ENCODE peak calls at places on chromosomes 6 and 20, in seven cellular contexts. X is transverse colon, Q is WTC11, P is ovary, B is mesothelial cell of epicardium, L is astrocyte of the cerebellum, T is neural crest cell. Y is an unnamed sample.

GRCh38 chr20:61092199-61092598 is 159.9 kb upstream of the CDH4 start:
- DNase-seq in X (no peak), Q (no peak), P (no peak), B (no peak), L (no peak), T (peak), Y (no peak)

GRCh38 chr20:58374906-58375760 is 13.9 kb upstream of the VAPB start:
- DNase-seq in X (no peak), Q (peak), P (no peak), B (no peak), L (peak), T (no peak), Y (no peak)

GRCh38 chr6:9121551-9121950 is 686.2 kb upstream of the SLC35B3 start:
- DNase-seq in X (no peak), Q (no peak), P (no peak), B (no peak), L (no peak), T (no peak), Y (no peak)

GRCh38 chr6:89921691-89922090 is 27.4 kb downstream of the GJA10 start:
- DNase-seq in X (no peak), Q (no peak), P (no peak), B (no peak), L (no peak), T (no peak), Y (no peak)

GRCh38 chr6:31243508-31243907 is 28.4 kb downstream of the HLA-C start:
- DNase-seq in X (no peak), Q (no peak), P (no peak), B (no peak), L (no peak), T (no peak), Y (no peak)

GRCh38 chr20:2946988-2947961 is 74.0 kb downstream of the PTPRA start:
- DNase-seq in X (no peak), Q (no peak), P (no peak), B (no peak), L (peak), T (peak), Y (no peak)

GRCh38 chr20:58651823-58652605 is 931 bp downstream of the STX16 start:
- DNase-seq in X (peak), Q (peak), P (peak), B (no peak), L (no peak), T (no peak), Y (no peak)

GRCh38 chr6:92231220-92231701 is 1188.1 kb downstream of the EPHA7 start:
- DNase-seq in X (no peak), Q (no peak), P (no peak), B (no peak), L (no peak), T (no peak), Y (no peak)

GRCh38 chr20:4297141-4297826 is 281.9 kb upstream of the RNF24 start:
- DNase-seq in X (no peak), Q (no peak), P (no peak), B (no peak), L (no peak), T (no peak), Y (no peak)

GRCh38 chr20:52454660-52455059 is 263.1 kb upstream of the ZFP64 start:
- DNase-seq in X (no peak), Q (no peak), P (no peak), B (no peak), L (peak), T (no peak), Y (no peak)

GRCh38 chr6:134720353-134721094 is 229.4 kb downstream of the ALDH8A1 start:
- DNase-seq in X (no peak), Q (no peak), P (no peak), B (no peak), L (no peak), T (no peak), Y (no peak)

GRCh38 chr6:119351005-119351394 is 1.4 kb upstream of the MAN1A1 start:
- DNase-seq in X (no peak), Q (no peak), P (no peak), B (no peak), L (peak), T (no peak), Y (no peak)

GRCh38 chr20:33394718-33395117 is 6.6 kb downstream of the CDK5RAP1 start:
- DNase-seq in X (no peak), Q (no peak), P (no peak), B (no peak), L (no peak), T (no peak), Y (no peak)
- TF ChIP-seq CTCF in X (no peak), Q (no peak), P (no peak), B (no peak), L (no peak), T (no peak), Y (peak)

DNA sequence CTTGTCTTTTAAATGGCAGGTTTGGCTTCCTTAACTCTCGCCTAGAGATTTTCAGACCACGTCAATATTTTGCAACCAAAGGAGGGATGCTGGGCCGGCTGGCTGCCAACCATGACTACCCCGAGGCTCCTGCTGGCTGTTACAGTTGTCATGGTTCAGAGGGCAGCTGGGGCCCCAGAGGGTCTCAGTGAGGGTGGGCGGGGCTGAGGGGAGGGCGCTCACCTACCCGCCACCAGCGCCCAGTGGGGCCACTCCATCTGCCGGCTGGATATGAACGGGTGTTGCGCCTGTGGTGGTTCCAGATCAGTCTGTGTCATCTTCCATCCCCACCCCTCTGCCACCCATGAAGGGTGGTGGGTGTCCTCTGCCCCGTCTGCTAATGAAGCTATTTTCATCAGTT is 12.3 kb downstream of the GPR31 start:
- DNase-seq in X (no peak), Q (no peak), P (no peak), B (no peak), L (no peak), T (no peak), Y (no peak)
- TF ChIP-seq CTCF in X (no peak), Q (no peak), P (no peak), B (no peak), L (no peak), T (no peak), Y (no peak)

GRCh38 chr6:140893432-140893831 is 1239.3 kb upstream of the GJE1 start:
- DNase-seq in X (no peak), Q (peak), P (no peak), B (no peak), L (no peak), T (no peak), Y (no peak)
- TF ChIP-seq CTCF in X (no peak), Q (no peak), P (no peak), B (no peak), L (no peak), T (no peak), Y (no peak)

DNA sequence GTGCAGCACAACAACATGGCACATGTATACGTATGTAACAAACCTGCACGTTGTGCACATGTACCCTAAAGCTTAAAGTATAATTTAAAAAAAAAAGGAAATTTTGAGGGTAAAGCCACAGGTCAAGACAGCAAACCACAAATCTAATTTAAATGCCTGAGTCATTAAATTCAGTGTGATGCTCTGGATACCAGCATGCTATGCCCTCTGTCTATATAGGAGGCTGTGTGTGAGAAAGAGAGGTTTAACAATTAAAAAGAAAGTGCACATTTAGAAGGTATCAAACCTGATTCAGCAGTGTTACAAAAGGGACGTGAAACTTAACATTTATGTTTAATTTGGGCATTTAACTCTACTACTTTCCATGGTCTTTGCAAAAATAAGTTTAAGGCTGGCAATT is 276.3 kb downstream of the ADGRB3 start:
- DNase-seq in X (no peak), Q (no peak), P (no peak), B (no peak), L (no peak), T (no peak), Y (no peak)
- TF ChIP-seq CTCF in X (no peak), Q (no peak), P (no peak), B (no peak), L (no peak), T (no peak), Y (no peak)

GRCh38 chr6:141394565-141395051 is 738.1 kb upstream of the GJE1 start:
- DNase-seq in X (no peak), Q (no peak), P (no peak), B (no peak), L (no peak), T (no peak), Y (no peak)
- TF ChIP-seq CTCF in X (no peak), Q (no peak), P (no peak), B (no peak), L (no peak), T (no peak), Y (no peak)

GRCh38 chr20:63572788-63573738 is 976 bp downstream of the HELZ2 start:
- DNase-seq in X (no peak), Q (peak), P (no peak), B (no peak), L (no peak), T (no peak), Y (no peak)
- TF ChIP-seq CTCF in X (no peak), Q (no peak), P (no peak), B (peak), L (peak), T (peak), Y (peak)

GRCh38 chr6:143058987-143059386 is 1.7 kb upstream of the AIG1 start:
- DNase-seq in X (no peak), Q (no peak), P (no peak), B (no peak), L (no peak), T (no peak), Y (peak)

GRCh38 chr6:143059616-143060353 is 904 bp upstream of the AIG1 start:
- DNase-seq in X (peak), Q (no peak), P (no peak), B (no peak), L (peak), T (no peak), Y (peak)

GRCh38 chr6:143061597-143062385 is 1.1 kb downstream of the AIG1 start:
- DNase-seq in X (no peak), Q (no peak), P (no peak), B (no peak), L (no peak), T (no peak), Y (no peak)

GRCh38 chr6:143060806-143061596 is at the start of gene AIG1:
- DNase-seq in X (no peak), Q (peak), P (peak), B (peak), L (no peak), T (peak), Y (peak)

DNA sequence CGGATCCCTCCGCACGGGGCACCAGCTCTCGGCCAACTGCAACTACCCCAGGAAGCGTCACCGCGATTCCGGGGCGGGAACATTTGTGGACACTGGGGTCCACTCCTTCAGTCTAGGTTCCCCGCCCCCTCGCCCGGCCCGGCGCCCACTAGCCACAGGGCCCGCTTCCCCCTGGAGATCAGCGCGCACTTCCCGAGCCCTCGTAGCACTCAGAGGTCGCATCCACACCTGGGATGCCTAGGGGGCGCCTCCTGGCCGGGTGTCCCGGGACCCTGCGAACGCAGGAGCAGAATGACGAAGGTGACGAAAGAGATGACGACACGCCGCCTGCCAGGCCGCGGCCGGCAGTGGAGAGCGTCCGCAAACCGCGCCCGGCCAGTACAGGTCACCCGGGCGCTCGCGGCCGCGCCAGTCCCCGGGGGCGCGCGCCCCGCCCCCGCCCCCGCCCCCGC is 309 bp upstream of the AIG1 start:
- DNase-seq in X (peak), Q (peak), P (peak), B (peak), L (peak), T (peak), Y (peak)
- TF ChIP-seq CTCF in X (no peak), Q (no peak), P (peak), B (no peak), L (peak), T (peak), Y (no peak)

GRCh38 chr20:32115196-32115767 is 5.8 kb downstream of the TM9SF4 start:
- DNase-seq in X (no peak), Q (no peak), P (no peak), B (no peak), L (no peak), T (no peak), Y (no peak)

GRCh38 chr20:32112862-32113261 is 3.3 kb downstream of the TM9SF4 start:
- DNase-seq in X (peak), Q (no peak), P (no peak), B (no peak), L (no peak), T (no peak), Y (no peak)

GRCh38 chr20:32113861-32114260 is 4.3 kb downstream of the TM9SF4 start:
- DNase-seq in X (no peak), Q (no peak), P (no peak), B (no peak), L (no peak), T (no peak), Y (no peak)

GRCh38 chr20:32116079-32116521 is 6.6 kb downstream of the TM9SF4 start:
- DNase-seq in X (no peak), Q (no peak), P (no peak), B (no peak), L (no peak), T (no peak), Y (no peak)

GRCh38 chr20:32114305-32114960 is 4.9 kb downstream of the TM9SF4 start:
- DNase-seq in X (no peak), Q (no peak), P (no peak), B (no peak), L (peak), T (no peak), Y (no peak)
- TF ChIP-seq CTCF in X (no peak), Q (no peak), P (no peak), B (no peak), L (no peak), T (no peak), Y (no peak)

Y was measured in HFF-Myc.